ENCODE peak calls at places on chromosomes 11 and 22, in seven cellular contexts. Z, G, K, M, A, W and J are unnamed samples.

GRCh38 chr11:76609736-76610370 is 60.7 kb downstream of the LRRC32 start:
- DNase-seq in M (no peak), G (no peak), Z (peak), W (no peak), A (no peak), K (no peak), J (no peak)

GRCh38 chr11:75905434-75905833 is 90.4 kb downstream of the UVRAG start:
- DNase-seq in K (no peak), A (no peak), W (no peak), G (no peak), Z (no peak), M (no peak), J (no peak)

GRCh38 chr11:35682230-35683195 is 19.9 kb downstream of the TRIM44 start:
- DNase-seq in G (peak), M (peak), W (peak), Z (peak), K (no peak), A (no peak), J (no peak)

GRCh38 chr11:31805037-31805628 is 6.0 kb downstream of the PAX6 start:
- DNase-seq in W (no peak), A (no peak), M (no peak), G (peak), Z (no peak), K (no peak), J (no peak)

GRCh38 chr11:88552377-88553029 is 215.0 kb upstream of the CTSC start:
- DNase-seq in M (peak), A (peak), G (no peak), W (peak), K (peak), Z (no peak), J (no peak)

GRCh38 chr11:1874406-1875092 is 17.1 kb downstream of the PRR33 start:
- DNase-seq in K (no peak), A (no peak), W (no peak), G (peak), Z (no peak), M (no peak), J (no peak)

GRCh38 chr11:67119577-67120391 is 721 bp downstream of the KDM2A start:
- DNase-seq in A (peak), W (no peak), Z (no peak), K (peak), M (peak), G (peak), J (no peak)

GRCh38 chr22:44032126-44032730 is 8.1 kb downstream of the PARVB start:
- DNase-seq in Z (peak), W (no peak), K (no peak), M (no peak), G (no peak), A (no peak), J (no peak)

GRCh38 chr22:46672731-46673130 is 52.5 kb downstream of the GRAMD4 start:
- DNase-seq in Z (no peak), K (no peak), W (no peak), A (no peak), M (no peak), G (peak), J (no peak)

GRCh38 chr11:102882389-102883024 is 7.7 kb upstream of the MMP12 start:
- DNase-seq in W (peak), G (no peak), K (no peak), A (no peak), M (no peak), Z (peak), J (no peak)

GRCh38 chr22:36838119-36839030 is 21.5 kb upstream of the PVALB start:
- DNase-seq in M (no peak), G (no peak), A (no peak), Z (no peak), W (no peak), K (no peak), J (no peak)